ENCODE peak calls at places on chromosome 3, in five cellular contexts. D, G, N, C and I are unnamed samples.

GRCh38 chr3:146177072-146177936 is 16.3 kb upstream of the PLOD2 start:
- DNase-seq in D (no peak), G (no peak), N (peak), C (no peak), I (no peak)

GRCh38 chr3:46987485-46988401 is 8.3 kb downstream of the NBEAL2 start:
- DNase-seq in D (peak), G (peak), N (no peak), C (peak), I (no peak)

GRCh38 chr3:37963635-37964034 is 27.0 kb upstream of the VILL start:
- DNase-seq in D (no peak), G (no peak), N (no peak), C (no peak), I (no peak)

GRCh38 chr3:116388867-116389385 is 56.4 kb downstream of the LSAMP start:
- DNase-seq in D (no peak), G (no peak), N (no peak), C (no peak), I (no peak)

GRCh38 chr3:58998476-58999117 is 51.2 kb downstream of the CFAP20DC start:
- DNase-seq in D (peak), G (no peak), N (peak), C (no peak), I (peak)

GRCh38 chr3:134650431-134651346 is at the start of gene KY:
- DNase-seq in D (peak), G (peak), N (peak), C (peak), I (peak)

GRCh38 chr3:170772135-170772534 is 97.9 kb downstream of the RPL22L1 start:
- DNase-seq in D (no peak), G (no peak), N (no peak), C (no peak), I (no peak)

GRCh38 chr3:52831500-52832301 is 1.2 kb upstream of the ITIH4 start:
- DNase-seq in D (peak), G (no peak), N (peak), C (peak), I (peak)

GRCh38 chr3:127628788-127629456 is at the start of gene PODXL2:
- DNase-seq in D (peak), G (peak), N (peak), C (no peak), I (peak)

GRCh38 chr3:13539671-13540070 is 9.3 kb upstream of the FBLN2 start:
- DNase-seq in D (no peak), G (no peak), N (no peak), C (no peak), I (no peak)

GRCh38 chr3:130894130-130894872 is 417 bp downstream of the ATP2C1 start:
- DNase-seq in D (no peak), G (peak), N (no peak), C (peak), I (peak)

GRCh38 chr3:190696777-190697501 is 165.6 kb downstream of the GMNC start:
- DNase-seq in D (no peak), G (no peak), N (peak), C (no peak), I (peak)

GRCh38 chr3:194596906-194597305 is 36.3 kb downstream of the TMEM44 start:
- DNase-seq in D (no peak), G (no peak), N (no peak), C (no peak), I (no peak)

GRCh38 chr3:196774845-196775422 is 35.3 kb downstream of the PAK2 start:
- DNase-seq in D (peak), G (no peak), N (peak), C (no peak), I (peak)

GRCh38 chr3:44323341-44323955 is 15.1 kb upstream of the TCAIM start:
- DNase-seq in D (peak), G (no peak), N (peak), C (peak), I (peak)

GRCh38 chr3:128009952-128010846 is 42.0 kb upstream of the SEC61A1 start:
- DNase-seq in D (peak), G (no peak), N (peak), C (no peak), I (peak)

GRCh38 chr3:152961323-152961722 is 126.4 kb downstream of the P2RY1 start:
- DNase-seq in D (peak), G (no peak), N (peak), C (peak), I (peak)

GRCh38 chr3:33664195-33664594 is 53.9 kb downstream of the CLASP2 start:
- DNase-seq in D (peak), G (no peak), N (peak), C (no peak), I (peak)

GRCh38 chr3:184615396-184615795 is 53.8 kb downstream of the EPHB3 start:
- DNase-seq in D (no peak), G (no peak), N (no peak), C (no peak), I (no peak)

GRCh38 chr3:110413807-110414748 is 657.5 kb upstream of the NECTIN3 start:
- DNase-seq in D (peak), G (no peak), N (peak), C (no peak), I (peak)

GRCh38 chr3:139297588-139298311 is 46.1 kb upstream of the MRPS22 start:
- DNase-seq in D (no peak), G (no peak), N (no peak), C (no peak), I (no peak)

GRCh38 chr3:48927928-48928327 is 9.3 kb downstream of the ARIH2 start:
- DNase-seq in D (peak), G (no peak), N (no peak), C (no peak), I (no peak)

GRCh38 chr3:44886561-44886960 is 12.2 kb downstream of the TGM4 start:
- DNase-seq in D (peak), G (no peak), N (no peak), C (no peak), I (no peak)

GRCh38 chr3:45950686-45951600 is 7.7 kb downstream of the CXCR6 start:
- DNase-seq in D (no peak), G (peak), N (no peak), C (no peak), I (no peak)

GRCh38 chr3:37762698-37763097 is 99.0 kb upstream of the CTDSPL start:
- DNase-seq in D (no peak), G (no peak), N (peak), C (no peak), I (peak)

GRCh38 chr3:128605091-128606046 is 45.2 kb downstream of the RPN1 start:
- DNase-seq in D (no peak), G (no peak), N (no peak), C (no peak), I (no peak)

GRCh38 chr3:138370321-138370720 is 21.9 kb downstream of the MRAS start:
- DNase-seq in D (no peak), G (peak), N (no peak), C (no peak), I (no peak)

GRCh38 chr3:185658504-185658912 is 72.4 kb downstream of the SENP2 start:
- DNase-seq in D (peak), G (peak), N (peak), C (no peak), I (peak)

GRCh38 chr3:197880361-197881339 is 69.3 kb upstream of the RPL35A start:
- DNase-seq in D (no peak), G (no peak), N (no peak), C (no peak), I (no peak)

GRCh38 chr3:25580534-25580933 is 84.2 kb downstream of the TOP2B start:
- DNase-seq in D (no peak), G (no peak), N (no peak), C (no peak), I (no peak)

GRCh38 chr3:45712434-45713110 is 23.4 kb downstream of the SACM1L start:
- DNase-seq in D (no peak), G (no peak), N (no peak), C (no peak), I (no peak)

GRCh38 chr3:37862712-37863551 is 1.3 kb downstream of the CTDSPL start:
- DNase-seq in D (peak), G (no peak), N (peak), C (no peak), I (peak)

GRCh38 chr3:68999605-69000004 is 13.9 kb downstream of the EOGT start:
- DNase-seq in D (no peak), G (no peak), N (no peak), C (no peak), I (no peak)

GRCh38 chr3:89113344-89113743 is 5.9 kb downstream of the EPHA3 start:
- DNase-seq in D (no peak), G (no peak), N (no peak), C (no peak), I (no peak)
- H3K4me3 ChIP-seq in D (no peak), G (no peak), N (no peak), C (no peak), I (no peak)

GRCh38 chr3:172180473-172180872 is 141.1 kb downstream of the FNDC3B start:
- DNase-seq in D (no peak), G (no peak), N (no peak), C (no peak), I (no peak)

GRCh38 chr3:172184106-172184822 is 144.9 kb downstream of the FNDC3B start:
- DNase-seq in D (no peak), G (no peak), N (no peak), C (no peak), I (no peak)

GRCh38 chr3:172182797-172183196 is 143.4 kb downstream of the FNDC3B start:
- DNase-seq in D (peak), G (no peak), N (no peak), C (no peak), I (no peak)

GRCh38 chr3:172179680-172180399 is 140.5 kb downstream of the FNDC3B start:
- DNase-seq in D (no peak), G (no peak), N (no peak), C (no peak), I (no peak)

GRCh38 chr3:172181936-172182708 is 142.7 kb downstream of the FNDC3B start:
- DNase-seq in D (peak), G (no peak), N (peak), C (no peak), I (peak)
- H3K4me3 ChIP-seq in D (no peak), G (no peak), N (no peak), C (no peak), I (no peak)

DNA sequence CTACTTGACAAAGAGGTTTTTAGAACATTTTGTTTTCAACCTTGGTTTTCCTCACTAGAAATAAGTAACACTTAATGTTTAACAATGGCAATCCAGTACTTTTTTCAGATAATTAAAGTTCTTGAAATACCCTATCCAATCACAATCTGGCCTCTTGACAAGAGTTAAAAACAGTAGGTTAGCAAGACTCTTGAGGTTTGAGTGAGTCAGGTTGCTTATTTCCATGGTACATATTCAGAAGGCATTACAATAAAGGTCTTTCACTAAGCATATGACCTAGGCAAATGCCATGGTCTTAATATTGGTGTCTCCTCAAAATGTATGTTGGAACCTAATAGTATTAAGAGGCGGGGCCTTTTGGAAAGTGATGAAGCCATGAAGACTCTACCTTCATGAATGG is 5.6 kb downstream of the SUCNR1 start:
- DNase-seq in D (no peak), G (no peak), N (no peak), C (no peak), I (no peak)
- H3K4me3 ChIP-seq in D (no peak), G (no peak), N (no peak), C (no peak), I (no peak)

GRCh38 chr3:18415132-18415531 is 10.0 kb downstream of the SATB1 start:
- DNase-seq in D (no peak), G (no peak), N (no peak), C (no peak), I (no peak)

GRCh38 chr3:18418173-18418572 is 7.0 kb downstream of the SATB1 start:
- DNase-seq in D (no peak), G (no peak), N (no peak), C (no peak), I (no peak)

GRCh38 chr3:18419232-18419631 is 5.9 kb downstream of the SATB1 start:
- DNase-seq in D (no peak), G (no peak), N (no peak), C (no peak), I (no peak)

GRCh38 chr3:18415836-18416235 is 9.3 kb downstream of the SATB1 start:
- DNase-seq in D (no peak), G (no peak), N (no peak), C (no peak), I (no peak)

DNA sequence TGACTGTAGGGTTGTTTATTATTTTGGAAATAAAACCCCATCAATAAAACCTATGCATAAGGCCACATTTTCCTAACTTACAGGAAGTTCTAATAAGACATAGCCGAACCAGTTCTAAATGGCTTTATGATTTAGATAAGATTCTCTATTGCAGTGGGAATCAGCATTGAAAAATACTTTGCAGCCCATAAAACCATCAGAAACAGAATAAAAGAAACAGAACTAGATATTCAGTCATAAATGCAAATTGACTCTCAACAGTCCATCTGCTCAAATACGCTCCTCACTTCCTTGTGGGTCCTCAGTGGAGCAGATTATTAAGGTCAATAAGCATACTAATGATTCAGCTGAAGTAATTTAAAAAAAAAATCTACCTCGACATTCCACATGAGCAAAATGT is 8.8 kb downstream of the SATB1 start:
- DNase-seq in D (no peak), G (no peak), N (no peak), C (no peak), I (no peak)
- H3K4me3 ChIP-seq in D (no peak), G (no peak), N (no peak), C (no peak), I (no peak)

GRCh38 chr3:162704238-162704637 is 1207.6 kb downstream of the OTOL1 start:
- DNase-seq in D (no peak), G (no peak), N (no peak), C (no peak), I (no peak)
- H3K4me3 ChIP-seq in D (no peak), G (no peak), N (no peak), C (no peak), I (no peak)

GRCh38 chr3:16303037-16303436 is 38.0 kb downstream of the OXNAD1 start:
- DNase-seq in D (no peak), G (no peak), N (no peak), C (no peak), I (no peak)
- H3K4me3 ChIP-seq in D (no peak), G (no peak), N (no peak), C (no peak), I (no peak)

DNA sequence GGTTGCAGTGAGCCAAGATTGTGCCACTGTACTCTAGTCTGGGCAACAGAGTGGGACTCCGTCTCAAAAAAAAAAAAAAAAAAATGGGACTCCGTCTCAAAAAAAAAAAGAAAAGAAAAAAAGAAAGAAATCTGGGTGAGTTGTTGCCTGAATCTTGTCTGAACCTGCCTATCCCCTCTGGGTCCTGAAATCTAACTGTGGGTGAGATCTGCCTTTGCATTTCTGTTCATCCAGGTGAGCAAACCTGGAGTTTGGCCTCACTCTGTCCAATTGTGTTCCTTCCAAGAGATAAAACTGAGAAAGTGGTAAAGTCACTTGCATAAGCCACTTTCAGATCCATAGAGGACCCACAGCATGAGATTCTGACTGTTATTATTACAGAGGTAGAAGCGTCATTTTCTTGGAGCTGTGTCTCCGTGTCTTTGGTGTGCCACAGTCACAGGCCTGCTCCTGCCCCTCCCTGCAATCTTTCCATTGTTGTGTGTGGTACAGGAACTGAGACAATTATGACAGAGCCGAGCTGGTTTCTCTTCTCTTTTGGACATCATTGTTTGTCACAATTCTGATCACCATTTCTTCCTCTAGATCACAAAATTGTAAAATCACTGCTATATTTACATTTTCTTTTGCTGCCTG is 235.9 kb downstream of the LPP start:
- DNase-seq in D (peak), G (no peak), N (no peak), C (peak), I (no peak)
- H3K4me3 ChIP-seq in D (no peak), G (no peak), N (no peak), C (no peak), I (no peak)

DNA sequence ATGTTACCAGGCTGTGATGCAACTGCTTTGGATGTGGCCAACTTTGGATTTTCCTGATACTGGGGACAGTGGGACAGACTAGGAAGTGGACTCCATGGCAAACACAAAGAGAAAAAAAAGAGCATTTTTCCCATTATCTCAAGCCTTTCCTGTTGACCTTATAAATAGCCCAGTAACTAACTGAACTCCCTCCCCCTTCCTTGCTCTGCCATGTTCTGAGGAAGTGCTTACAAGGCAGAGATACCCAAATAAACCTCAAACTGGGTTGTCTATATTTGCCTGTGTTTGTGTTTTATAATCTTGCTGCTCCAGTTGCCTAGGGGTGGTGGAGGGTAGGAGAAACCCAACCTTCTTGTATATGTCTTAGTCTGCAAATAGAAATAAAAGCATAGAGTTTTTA is 27.3 kb upstream of the SLC9A9 start:
- DNase-seq in D (no peak), G (no peak), N (no peak), C (no peak), I (no peak)
- H3K4me3 ChIP-seq in D (no peak), G (no peak), N (no peak), C (no peak), I (no peak)

GRCh38 chr3:178170698-178171535 is 365.3 kb upstream of the KCNMB2 start:
- DNase-seq in D (peak), G (no peak), N (peak), C (no peak), I (peak)
- H3K4me3 ChIP-seq in D (no peak), G (no peak), N (no peak), C (no peak), I (no peak)

GRCh38 chr3:100083209-100083608 is 31.1 kb downstream of the FILIP1L start:
- DNase-seq in D (no peak), G (no peak), N (no peak), C (no peak), I (no peak)

GRCh38 chr3:100084100-100084806 is 30.0 kb downstream of the FILIP1L start:
- DNase-seq in D (no peak), G (no peak), N (no peak), C (no peak), I (no peak)

GRCh38 chr3:100088735-100089368 is 25.4 kb downstream of the FILIP1L start:
- DNase-seq in D (no peak), G (no peak), N (no peak), C (no peak), I (no peak)

GRCh38 chr3:100087203-100087602 is 27.1 kb downstream of the FILIP1L start:
- DNase-seq in D (peak), G (no peak), N (peak), C (no peak), I (peak)

GRCh38 chr3:100086401-100086800 is 27.9 kb downstream of the FILIP1L start:
- DNase-seq in D (no peak), G (no peak), N (no peak), C (no peak), I (no peak)
- H3K4me3 ChIP-seq in D (no peak), G (no peak), N (no peak), C (no peak), I (no peak)